ENCODE peak calls at places on chromosomes 11 and 22, in seven cellular contexts. One of them, this sample, is unnamed.

GRCh38 chr22:19878461-19879247 is 24.0 kb upstream of the GNB1L start:
- DNase-seq in IMR-90: peak; percentile 26
- DNase-seq in mucosa of descending colon: no peak
- DNase-seq in dorsolateral prefrontal cortex: no peak
- DNase-seq in brain microvascular endothelial cell: no peak
- DNase-seq in cardiac fibroblast: peak; percentile 68
- DNase-seq in endothelial cell: no peak
- DNase-seq in this sample: no peak

GRCh38 chr22:39170825-39171622 is 18.5 kb upstream of the CBX7 start:
- DNase-seq in IMR-90: peak; percentile 52
- DNase-seq in mucosa of descending colon: peak; percentile 88
- DNase-seq in dorsolateral prefrontal cortex: peak; percentile 81
- DNase-seq in brain microvascular endothelial cell: peak; percentile 51
- DNase-seq in cardiac fibroblast: peak; percentile 80
- DNase-seq in endothelial cell: peak; percentile 95
- DNase-seq in this sample: peak; percentile 88

GRCh38 chr22:39013923-39014722 is at the start of gene APOBEC3C:
- DNase-seq in IMR-90: peak; percentile 90
- DNase-seq in mucosa of descending colon: peak; percentile 87
- DNase-seq in dorsolateral prefrontal cortex: peak; percentile 11
- DNase-seq in brain microvascular endothelial cell: peak; percentile 87
- DNase-seq in cardiac fibroblast: peak; percentile 86
- DNase-seq in endothelial cell: peak; percentile 32
- DNase-seq in this sample: no peak

GRCh38 chr11:91981995-91982394 is 242.6 kb upstream of the FAT3 start:
- DNase-seq in IMR-90: peak; percentile 88
- DNase-seq in mucosa of descending colon: peak; percentile 24
- DNase-seq in dorsolateral prefrontal cortex: no peak
- DNase-seq in brain microvascular endothelial cell: peak; percentile 87
- DNase-seq in cardiac fibroblast: peak; percentile 94
- DNase-seq in endothelial cell: no peak
- DNase-seq in this sample: no peak

GRCh38 chr22:43482310-43482625 is 70.5 kb downstream of the MPPED1 start:
- DNase-seq in IMR-90: no peak
- DNase-seq in mucosa of descending colon: no peak
- DNase-seq in dorsolateral prefrontal cortex: no peak
- DNase-seq in brain microvascular endothelial cell: no peak
- DNase-seq in cardiac fibroblast: no peak
- DNase-seq in endothelial cell: no peak
- DNase-seq in this sample: no peak

GRCh38 chr22:27105142-27106025 is 448.0 kb downstream of the MIAT start:
- DNase-seq in IMR-90: peak; percentile 86
- DNase-seq in mucosa of descending colon: peak; percentile 38
- DNase-seq in dorsolateral prefrontal cortex: peak; percentile 9
- DNase-seq in brain microvascular endothelial cell: peak; percentile 95
- DNase-seq in cardiac fibroblast: peak; percentile 94
- DNase-seq in endothelial cell: no peak
- DNase-seq in this sample: no peak

GRCh38 chr22:37045958-37046357 is 5.6 kb upstream of the KCTD17 start:
- DNase-seq in IMR-90: peak; percentile 62
- DNase-seq in mucosa of descending colon: no peak
- DNase-seq in dorsolateral prefrontal cortex: no peak
- DNase-seq in brain microvascular endothelial cell: peak; percentile 44
- DNase-seq in cardiac fibroblast: peak; percentile 66
- DNase-seq in endothelial cell: peak; percentile 31
- DNase-seq in this sample: no peak

GRCh38 chr22:43466710-43467109 is 54.9 kb downstream of the MPPED1 start:
- DNase-seq in IMR-90: no peak
- DNase-seq in mucosa of descending colon: no peak
- DNase-seq in dorsolateral prefrontal cortex: no peak
- DNase-seq in brain microvascular endothelial cell: no peak
- DNase-seq in cardiac fibroblast: no peak
- DNase-seq in endothelial cell: no peak
- DNase-seq in this sample: no peak

GRCh38 chr11:10514210-10514609 is 26.8 kb downstream of the RNF141 start:
- DNase-seq in IMR-90: peak; percentile 49
- DNase-seq in mucosa of descending colon: no peak
- DNase-seq in dorsolateral prefrontal cortex: no peak
- DNase-seq in brain microvascular endothelial cell: no peak
- DNase-seq in cardiac fibroblast: peak; percentile 54
- DNase-seq in endothelial cell: no peak
- DNase-seq in this sample: no peak

GRCh38 chr22:38175206-38176118 is 6.2 kb downstream of the PLA2G6 start:
- DNase-seq in IMR-90: no peak
- DNase-seq in mucosa of descending colon: peak; percentile 5
- DNase-seq in dorsolateral prefrontal cortex: no peak
- DNase-seq in brain microvascular endothelial cell: no peak
- DNase-seq in cardiac fibroblast: no peak
- DNase-seq in endothelial cell: no peak
- DNase-seq in this sample: no peak

GRCh38 chr11:34826384-34826726 is 89.8 kb downstream of the APIP start:
- DNase-seq in IMR-90: no peak
- DNase-seq in mucosa of descending colon: peak; percentile 50
- DNase-seq in dorsolateral prefrontal cortex: no peak
- DNase-seq in brain microvascular endothelial cell: no peak
- DNase-seq in cardiac fibroblast: no peak
- DNase-seq in endothelial cell: no peak
- DNase-seq in this sample: no peak

GRCh38 chr11:46597609-46598219 is 3.9 kb upstream of the AMBRA1 start:
- DNase-seq in IMR-90: peak; percentile 70
- DNase-seq in mucosa of descending colon: no peak
- DNase-seq in dorsolateral prefrontal cortex: no peak
- DNase-seq in brain microvascular endothelial cell: peak; percentile 72
- DNase-seq in cardiac fibroblast: peak; percentile 67
- DNase-seq in endothelial cell: no peak
- DNase-seq in this sample: no peak

GRCh38 chr22:33715626-33716025 is 204.7 kb downstream of the LARGE1 start:
- DNase-seq in IMR-90: no peak
- DNase-seq in mucosa of descending colon: no peak
- DNase-seq in dorsolateral prefrontal cortex: no peak
- DNase-seq in brain microvascular endothelial cell: no peak
- DNase-seq in cardiac fibroblast: no peak
- DNase-seq in endothelial cell: no peak
- DNase-seq in this sample: no peak

GRCh38 chr11:31236052-31236652 is 133.4 kb downstream of the DCDC1 start:
- DNase-seq in IMR-90: no peak
- DNase-seq in mucosa of descending colon: no peak
- DNase-seq in dorsolateral prefrontal cortex: no peak
- DNase-seq in brain microvascular endothelial cell: no peak
- DNase-seq in cardiac fibroblast: peak; percentile 28
- DNase-seq in endothelial cell: no peak
- DNase-seq in this sample: no peak

GRCh38 chr11:31237819-31238771 is 131.4 kb downstream of the DCDC1 start:
- DNase-seq in IMR-90: no peak
- DNase-seq in mucosa of descending colon: no peak
- DNase-seq in dorsolateral prefrontal cortex: no peak
- DNase-seq in brain microvascular endothelial cell: no peak
- DNase-seq in cardiac fibroblast: peak; percentile 41
- DNase-seq in endothelial cell: no peak
- DNase-seq in this sample: no peak

GRCh38 chr11:31233425-31233824 is 136.1 kb downstream of the DCDC1 start:
- DNase-seq in IMR-90: no peak
- DNase-seq in mucosa of descending colon: no peak
- DNase-seq in dorsolateral prefrontal cortex: no peak
- DNase-seq in brain microvascular endothelial cell: no peak
- DNase-seq in cardiac fibroblast: peak; percentile 8
- DNase-seq in endothelial cell: no peak
- DNase-seq in this sample: no peak
- TF ChIP-seq CTCF in IMR-90: no peak
- TF ChIP-seq CTCF in mucosa of descending colon: no peak
- TF ChIP-seq CTCF in dorsolateral prefrontal cortex: no peak
- TF ChIP-seq CTCF in brain microvascular endothelial cell: peak; percentile 47
- TF ChIP-seq CTCF in cardiac fibroblast: peak; percentile 25
- TF ChIP-seq CTCF in endothelial cell: peak; percentile 59
- TF ChIP-seq CTCF in this sample: peak; percentile 43

GRCh38 chr11:30045144-30045543 is 28.3 kb upstream of the KCNA4 start:
- DNase-seq in IMR-90: no peak
- DNase-seq in mucosa of descending colon: no peak
- DNase-seq in dorsolateral prefrontal cortex: no peak
- DNase-seq in brain microvascular endothelial cell: no peak
- DNase-seq in cardiac fibroblast: no peak
- DNase-seq in endothelial cell: no peak
- DNase-seq in this sample: no peak

GRCh38 chr11:30046211-30046945 is 29.5 kb upstream of the KCNA4 start:
- DNase-seq in IMR-90: no peak
- DNase-seq in mucosa of descending colon: no peak
- DNase-seq in dorsolateral prefrontal cortex: no peak
- DNase-seq in brain microvascular endothelial cell: no peak
- DNase-seq in cardiac fibroblast: no peak
- DNase-seq in endothelial cell: peak; percentile 29
- DNase-seq in this sample: no peak

GRCh38 chr11:30049214-30049613 is 32.4 kb upstream of the KCNA4 start:
- DNase-seq in IMR-90: no peak
- DNase-seq in mucosa of descending colon: no peak
- DNase-seq in dorsolateral prefrontal cortex: no peak
- DNase-seq in brain microvascular endothelial cell: no peak
- DNase-seq in cardiac fibroblast: no peak
- DNase-seq in endothelial cell: no peak
- DNase-seq in this sample: no peak
- TF ChIP-seq CTCF in IMR-90: no peak
- TF ChIP-seq CTCF in mucosa of descending colon: no peak
- TF ChIP-seq CTCF in dorsolateral prefrontal cortex: no peak
- TF ChIP-seq CTCF in brain microvascular endothelial cell: no peak
- TF ChIP-seq CTCF in cardiac fibroblast: no peak
- TF ChIP-seq CTCF in endothelial cell: no peak
- TF ChIP-seq CTCF in this sample: no peak

DNA sequence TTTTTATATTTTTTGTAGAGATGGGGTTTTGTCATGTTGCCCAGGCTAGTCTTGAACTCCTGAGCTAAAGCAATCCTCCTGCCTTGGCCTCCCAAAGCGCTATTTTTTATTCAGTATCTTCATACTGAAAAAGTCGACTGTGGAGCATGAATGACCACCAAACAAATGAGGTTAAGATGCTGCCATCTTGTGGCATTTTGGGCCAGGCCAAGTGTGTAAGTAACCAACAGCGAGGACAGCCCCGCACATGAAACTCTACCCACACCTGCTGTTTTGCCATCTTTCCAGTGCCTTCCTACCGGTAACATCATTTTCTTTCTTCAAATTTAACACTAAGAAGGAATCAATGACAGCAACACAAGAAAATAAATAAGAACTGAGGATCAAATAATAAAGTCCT is 32.2 kb upstream of the AQP11 start:
- DNase-seq in IMR-90: peak; percentile 9
- DNase-seq in mucosa of descending colon: peak; percentile 50
- DNase-seq in dorsolateral prefrontal cortex: no peak
- DNase-seq in brain microvascular endothelial cell: peak; percentile 16
- DNase-seq in cardiac fibroblast: peak; percentile 37
- DNase-seq in endothelial cell: peak; percentile 31
- DNase-seq in this sample: no peak
- TF ChIP-seq CTCF in IMR-90: no peak
- TF ChIP-seq CTCF in mucosa of descending colon: no peak
- TF ChIP-seq CTCF in dorsolateral prefrontal cortex: peak; percentile 38
- TF ChIP-seq CTCF in brain microvascular endothelial cell: peak; percentile 56
- TF ChIP-seq CTCF in cardiac fibroblast: no peak
- TF ChIP-seq CTCF in endothelial cell: no peak
- TF ChIP-seq CTCF in this sample: peak; percentile 18

GRCh38 chr11:122871302-122871701 is 11.3 kb upstream of the JHY start:
- DNase-seq in IMR-90: no peak
- DNase-seq in mucosa of descending colon: no peak
- DNase-seq in dorsolateral prefrontal cortex: no peak
- DNase-seq in brain microvascular endothelial cell: no peak
- DNase-seq in cardiac fibroblast: no peak
- DNase-seq in endothelial cell: no peak
- DNase-seq in this sample: no peak

GRCh38 chr11:122877732-122878131 is 4.8 kb upstream of the JHY start:
- DNase-seq in IMR-90: no peak
- DNase-seq in mucosa of descending colon: no peak
- DNase-seq in dorsolateral prefrontal cortex: no peak
- DNase-seq in brain microvascular endothelial cell: no peak
- DNase-seq in cardiac fibroblast: no peak
- DNase-seq in endothelial cell: no peak
- DNase-seq in this sample: no peak

GRCh38 chr11:122874991-122875390 is 7.6 kb upstream of the JHY start:
- DNase-seq in IMR-90: no peak
- DNase-seq in mucosa of descending colon: no peak
- DNase-seq in dorsolateral prefrontal cortex: no peak
- DNase-seq in brain microvascular endothelial cell: no peak
- DNase-seq in cardiac fibroblast: no peak
- DNase-seq in endothelial cell: no peak
- DNase-seq in this sample: no peak

GRCh38 chr11:122869622-122870021 is 12.9 kb upstream of the JHY start:
- DNase-seq in IMR-90: no peak
- DNase-seq in mucosa of descending colon: no peak
- DNase-seq in dorsolateral prefrontal cortex: no peak
- DNase-seq in brain microvascular endothelial cell: no peak
- DNase-seq in cardiac fibroblast: no peak
- DNase-seq in endothelial cell: no peak
- DNase-seq in this sample: no peak

GRCh38 chr11:122872046-122872445 is 10.5 kb upstream of the JHY start:
- DNase-seq in IMR-90: no peak
- DNase-seq in mucosa of descending colon: no peak
- DNase-seq in dorsolateral prefrontal cortex: no peak
- DNase-seq in brain microvascular endothelial cell: no peak
- DNase-seq in cardiac fibroblast: no peak
- DNase-seq in endothelial cell: no peak
- DNase-seq in this sample: no peak
- TF ChIP-seq CTCF in IMR-90: no peak
- TF ChIP-seq CTCF in mucosa of descending colon: no peak
- TF ChIP-seq CTCF in dorsolateral prefrontal cortex: no peak
- TF ChIP-seq CTCF in brain microvascular endothelial cell: no peak
- TF ChIP-seq CTCF in cardiac fibroblast: no peak
- TF ChIP-seq CTCF in endothelial cell: no peak
- TF ChIP-seq CTCF in this sample: no peak

DNA sequence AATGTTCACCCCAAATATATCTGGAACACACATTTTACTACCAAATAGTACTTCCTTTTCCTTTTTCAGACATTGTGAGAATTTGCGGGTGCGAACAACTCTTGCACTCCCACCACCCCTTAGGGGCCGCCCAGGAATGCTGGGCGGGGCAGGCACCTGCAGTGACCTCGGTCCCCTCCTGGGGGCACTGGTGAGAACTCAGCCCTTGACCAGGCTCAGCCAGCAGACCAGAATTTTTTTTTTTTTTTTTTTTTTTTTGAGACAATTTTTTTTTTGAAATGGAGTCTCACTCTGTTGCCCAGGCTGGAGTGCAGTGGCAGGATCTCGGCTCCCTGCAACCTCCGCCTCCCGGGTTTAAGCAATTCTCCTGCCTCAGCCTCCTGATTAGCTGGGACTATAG is 75.8 kb downstream of the ARHGAP8 start:
- DNase-seq in IMR-90: no peak
- DNase-seq in mucosa of descending colon: peak; percentile 13
- DNase-seq in dorsolateral prefrontal cortex: no peak
- DNase-seq in brain microvascular endothelial cell: no peak
- DNase-seq in cardiac fibroblast: peak; percentile 2
- DNase-seq in endothelial cell: peak; percentile 67
- DNase-seq in this sample: no peak
- TF ChIP-seq CTCF in IMR-90: peak; percentile 38
- TF ChIP-seq CTCF in mucosa of descending colon: no peak
- TF ChIP-seq CTCF in dorsolateral prefrontal cortex: peak; percentile 39
- TF ChIP-seq CTCF in brain microvascular endothelial cell: peak; percentile 52
- TF ChIP-seq CTCF in cardiac fibroblast: peak; percentile 34
- TF ChIP-seq CTCF in endothelial cell: peak; percentile 70
- TF ChIP-seq CTCF in this sample: peak; percentile 53

This sample was measured in progenitor cell of endocrine pancreas.